ENCODE peak calls at places on chromosomes 12 and 14, in ten cellular contexts. Q is A549, Y is upper lobe of right lung, P is tibial nerve, M is testis, Z is Panc1, R is stomach, W is fibroblast of lung, E is lower lobe of right lung, X is mammary epithelial cell. I is an unnamed sample.

GRCh38 chr12:3035815-3036702 is 41.1 kb upstream of the TSPAN9 start:
- DNase-seq in X (no peak), M (no peak), Y (no peak), Q (no peak), R (no peak), P (no peak), Z (no peak), W (no peak), E (no peak), I (no peak)

GRCh38 chr14:59098377-59098776 is 90.1 kb upstream of the DAAM1 start:
- DNase-seq in Q (peak), Y (no peak), E (no peak), M (no peak), W (peak), P (no peak), X (peak), R (no peak), Z (no peak), I (no peak)

GRCh38 chr12:54159140-54159539 is 29.6 kb downstream of the SMUG1 start:
- DNase-seq in P (no peak), E (no peak), W (no peak), M (peak), R (peak), X (peak), Y (no peak), Z (no peak), Q (no peak), I (peak)

GRCh38 chr14:50354527-50354926 is 42.2 kb downstream of the CDKL1 start:
- DNase-seq in R (no peak), Y (no peak), P (no peak), Z (no peak), M (no peak), Q (no peak), W (no peak), E (no peak), X (no peak), I (no peak)

GRCh38 chr14:77391441-77391840 is 14.3 kb downstream of the SAMD15 start:
- DNase-seq in Y (no peak), R (no peak), W (no peak), E (no peak), M (no peak), P (no peak), X (no peak), Z (no peak), Q (no peak), I (peak)

GRCh38 chr14:92651793-92652382 is 96.5 kb downstream of the LGMN start:
- DNase-seq in R (peak), E (peak), Z (no peak), X (no peak), W (no peak), Q (no peak), Y (peak), P (peak), M (peak), I (no peak)

GRCh38 chr12:49684310-49684854 is 22.8 kb downstream of the FMNL3 start:
- DNase-seq in P (no peak), E (no peak), Z (no peak), Y (no peak), W (no peak), X (no peak), R (no peak), M (no peak), Q (no peak), I (no peak)

GRCh38 chr14:37143500-37143874 is 28.9 kb downstream of the SLC25A21 start:
- DNase-seq in P (no peak), X (no peak), R (no peak), W (no peak), Z (no peak), Q (no peak), M (no peak), E (no peak), Y (no peak), I (no peak)

GRCh38 chr14:24274101-24274543 is 2.7 kb upstream of the RABGGTA start:
- DNase-seq in Q (no peak), Y (no peak), W (peak), Z (no peak), E (no peak), R (peak), X (peak), M (no peak), P (no peak), I (peak)

GRCh38 chr14:52058346-52058745 is 10.5 kb downstream of the NID2 start:
- DNase-seq in P (no peak), R (no peak), E (no peak), M (no peak), X (no peak), Y (no peak), Q (no peak), W (no peak), Z (no peak), I (no peak)

GRCh38 chr12:16112626-16113560 is 164.6 kb downstream of the SLC15A5 start:
- DNase-seq in Z (no peak), W (no peak), X (no peak), M (no peak), R (no peak), P (no peak), Q (no peak), E (no peak), Y (no peak), I (peak)

GRCh38 chr12:131872154-131873046 is 22.0 kb upstream of the ULK1 start:
- DNase-seq in Y (peak), X (peak), M (no peak), W (peak), E (no peak), Z (no peak), R (no peak), Q (peak), P (no peak), I (no peak)

GRCh38 chr12:6944381-6945186 is 762 bp downstream of the C12orf57 start:
- DNase-seq in Y (peak), M (peak), X (no peak), R (peak), E (peak), W (peak), Q (peak), P (peak), Z (peak), I (peak)

GRCh38 chr12:63124778-63125177 is 26.2 kb downstream of the AVPR1A start:
- DNase-seq in R (no peak), E (no peak), P (no peak), X (no peak), Q (no peak), Z (no peak), Y (no peak), W (no peak), M (no peak), I (no peak)

GRCh38 chr12:132558861-132559623 is 51.3 kb downstream of the LRCOL1 start:
- DNase-seq in P (no peak), M (no peak), Z (no peak), X (no peak), Q (no peak), R (no peak), E (no peak), Y (no peak), W (no peak), I (peak)

GRCh38 chr12:18700254-18700653 is 37.6 kb downstream of the PLCZ1 start:
- DNase-seq in Z (no peak), Y (no peak), E (no peak), X (no peak), P (no peak), Q (no peak), M (no peak), W (peak), R (no peak), I (no peak)

GRCh38 chr14:99790201-99790977 is 2.8 kb upstream of the EML1 start:
- DNase-seq in X (no peak), Y (no peak), P (no peak), W (no peak), M (no peak), Z (no peak), R (no peak), E (no peak), Q (no peak), I (no peak)

GRCh38 chr14:66143387-66144112 is 342.6 kb upstream of the CCDC196 start:
- DNase-seq in M (no peak), Z (no peak), R (no peak), E (no peak), X (no peak), P (no peak), Y (no peak), W (no peak), Q (no peak), I (peak)

GRCh38 chr12:55742719-55743130 is at the start of gene GDF11:
- DNase-seq in Q (peak), E (peak), Y (peak), P (peak), X (peak), Z (no peak), R (peak), M (peak), W (peak), I (peak)

GRCh38 chr12:93157279-93157678 is 220.4 kb upstream of the NUDT4 start:
- DNase-seq in X (no peak), Y (no peak), W (no peak), M (no peak), E (no peak), Z (no peak), P (no peak), Q (no peak), R (no peak), I (no peak)

GRCh38 chr14:74649167-74649566 is 37.1 kb upstream of the LTBP2 start:
- DNase-seq in P (no peak), E (no peak), R (no peak), W (no peak), Y (no peak), Z (no peak), Q (no peak), X (peak), M (no peak), I (no peak)

GRCh38 chr12:171743-172705 is 41.9 kb downstream of the SLC6A12 start:
- DNase-seq in Y (no peak), X (no peak), Z (no peak), Q (no peak), E (no peak), W (no peak), P (no peak), R (peak), M (peak), I (no peak)

GRCh38 chr14:49768301-49769121 is 558 bp downstream of the KLHDC2 start:
- DNase-seq in E (peak), Q (peak), W (peak), M (peak), Z (no peak), P (no peak), Y (peak), X (peak), R (peak), I (peak)

GRCh38 chr12:2034633-2035420 is 18.0 kb upstream of the CACNA1C start:
- DNase-seq in R (peak), P (peak), X (peak), E (peak), W (peak), Y (peak), Q (peak), Z (peak), M (peak), I (peak)

GRCh38 chr14:48937796-48938195 is 648.4 kb downstream of the RPS29 start:
- DNase-seq in R (no peak), X (no peak), Y (no peak), P (no peak), Z (no peak), W (peak), Q (no peak), E (no peak), M (no peak), I (no peak)

GRCh38 chr12:123270380-123271181 is 1.1 kb downstream of the CDK2AP1 start:
- DNase-seq in E (no peak), Y (peak), Q (no peak), M (no peak), Z (no peak), X (peak), P (no peak), W (peak), R (no peak), I (no peak)

GRCh38 chr12:85363382-85364190 is 83.6 kb downstream of the ALX1 start:
- DNase-seq in W (peak), Q (no peak), E (no peak), M (peak), Z (no peak), R (no peak), Y (no peak), X (no peak), P (no peak), I (no peak)

GRCh38 chr14:88005050-88005481 is at the start of gene GPR65:
- DNase-seq in R (no peak), E (no peak), M (no peak), Y (no peak), Q (no peak), X (no peak), Z (no peak), P (no peak), W (no peak), I (no peak)

GRCh38 chr12:57390174-57390573 is 40.7 kb downstream of the R3HDM2 start:
- DNase-seq in M (no peak), P (no peak), E (no peak), R (no peak), Y (no peak), X (no peak), Z (no peak), Q (no peak), W (no peak), I (no peak)

GRCh38 chr12:29316772-29317171 is 64.2 kb downstream of the ERGIC2 start:
- DNase-seq in M (no peak), X (peak), Z (no peak), Q (no peak), Y (no peak), P (no peak), W (peak), E (no peak), R (no peak), I (no peak)

GRCh38 chr14:61616524-61617185 is 78.7 kb upstream of the HIF1A start:
- DNase-seq in Q (no peak), Y (no peak), P (no peak), Z (no peak), M (no peak), W (peak), E (no peak), X (peak), R (no peak), I (no peak)

GRCh38 chr14:51653096-51653814 is 1.5 kb downstream of the FRMD6 start:
- DNase-seq in P (no peak), Z (peak), R (no peak), X (peak), E (no peak), Y (no peak), M (no peak), Q (peak), W (peak), I (no peak)

GRCh38 chr14:51398898-51399297 is 158.9 kb downstream of the TMX1 start:
- DNase-seq in R (no peak), W (peak), P (no peak), Z (no peak), Y (no peak), E (no peak), M (no peak), X (peak), Q (peak), I (no peak)

GRCh38 chr12:21248679-21249078 is 86.0 kb downstream of the SLCO1A2 start:
- DNase-seq in Q (peak), M (no peak), Z (no peak), E (no peak), W (peak), Y (no peak), P (no peak), R (no peak), X (no peak), I (no peak)

GRCh38 chr14:41295734-41296133 is 310.9 kb upstream of the LRFN5 start:
- DNase-seq in M (no peak), E (no peak), W (no peak), P (no peak), X (no peak), Q (no peak), Z (no peak), Y (no peak), R (no peak), I (no peak)

GRCh38 chr14:41297961-41298690 is 308.6 kb upstream of the LRFN5 start:
- DNase-seq in R (no peak), E (no peak), Y (no peak), W (peak), X (no peak), M (no peak), Z (no peak), P (no peak), Q (no peak), I (no peak)

GRCh38 chr14:41302776-41303175 is 303.9 kb upstream of the LRFN5 start:
- DNase-seq in X (no peak), Y (no peak), P (no peak), M (no peak), W (no peak), E (no peak), Q (no peak), Z (no peak), R (no peak), I (no peak)

GRCh38 chr14:41303506-41303905 is 303.2 kb upstream of the LRFN5 start:
- DNase-seq in Z (no peak), Y (no peak), M (no peak), X (no peak), W (no peak), E (no peak), P (no peak), Q (no peak), R (no peak), I (no peak)

DNA sequence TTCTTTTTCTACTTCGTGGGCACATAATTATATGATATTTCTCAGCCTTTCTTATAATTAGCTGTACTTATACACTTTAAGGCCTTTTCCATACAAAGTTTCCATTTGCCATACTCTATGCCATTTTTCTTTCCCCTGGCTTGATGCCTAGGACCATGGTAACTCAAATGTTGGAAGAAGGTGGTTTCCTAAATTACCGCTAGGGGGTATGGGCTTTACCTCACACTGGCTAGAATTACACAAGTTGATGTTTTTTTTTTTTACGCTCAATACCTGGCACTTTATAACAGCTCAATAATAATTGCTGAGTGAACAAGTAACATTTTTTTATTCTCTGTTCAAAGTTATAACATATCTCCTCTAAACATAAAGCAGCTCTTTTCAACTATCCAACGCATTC is 306.8 kb upstream of the LRFN5 start:
- DNase-seq in W (no peak), X (no peak), E (no peak), Y (no peak), P (no peak), M (no peak), R (no peak), Q (no peak), Z (no peak), I (no peak)
- TF ChIP-seq CTCF in W (no peak), X (no peak), E (no peak), Y (no peak), P (no peak), M (no peak), R (no peak), Q (no peak), Z (no peak), I (peak)

DNA sequence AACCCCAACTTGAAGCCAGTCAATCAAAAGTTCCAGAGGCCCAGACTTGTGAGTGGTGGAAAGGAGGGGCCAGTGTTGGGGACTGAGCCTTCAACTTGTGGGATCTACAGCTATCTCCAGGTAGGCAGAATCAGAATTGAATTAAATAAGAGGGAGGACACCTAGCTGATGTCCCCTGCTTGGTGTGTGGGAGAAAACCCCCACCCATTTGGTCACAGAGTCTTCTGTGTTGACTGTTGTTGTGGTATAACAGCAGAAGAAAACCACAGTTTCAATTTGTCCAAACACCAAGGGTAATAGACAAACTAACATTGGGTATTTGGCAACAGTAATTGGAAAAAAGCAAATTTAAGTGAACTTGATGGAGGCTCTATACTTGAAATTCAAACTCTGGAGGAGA is 3.4 kb upstream of the GCH1 start:
- DNase-seq in X (no peak), W (no peak), Y (no peak), E (no peak), P (no peak), Z (no peak), R (no peak), M (no peak), Q (no peak), I (no peak)
- H3K4me3 ChIP-seq in X (no peak), W (no peak), Y (no peak), E (no peak), P (no peak), Z (no peak), R (no peak), M (no peak), Q (no peak), I (no peak)

GRCh38 chr12:80196419-80196818 is 97.1 kb downstream of the OTOGL start:
- DNase-seq in Z (no peak), Y (no peak), R (no peak), P (no peak), Q (no peak), X (no peak), M (no peak), E (no peak), W (no peak), I (no peak)

GRCh38 chr12:80195737-80196136 is 96.4 kb downstream of the OTOGL start:
- DNase-seq in Q (no peak), P (no peak), M (no peak), E (no peak), R (no peak), W (no peak), Y (no peak), Z (no peak), X (no peak), I (no peak)

GRCh38 chr12:80195143-80195726 is 95.9 kb downstream of the OTOGL start:
- DNase-seq in Z (peak), E (no peak), X (peak), Q (peak), W (peak), Y (no peak), R (no peak), M (peak), P (no peak), I (peak)

GRCh38 chr12:80201908-80202307 is 102.6 kb downstream of the OTOGL start:
- DNase-seq in E (no peak), Q (no peak), Z (no peak), M (no peak), R (no peak), X (no peak), P (no peak), W (no peak), Y (no peak), I (no peak)

GRCh38 chr12:80200414-80200813 is 101.1 kb downstream of the OTOGL start:
- DNase-seq in P (no peak), W (no peak), M (no peak), Y (no peak), Q (no peak), Z (no peak), X (no peak), R (no peak), E (no peak), I (no peak)
- H3K27ac ChIP-seq in P (no peak), W (no peak), M (no peak), Y (no peak), Q (no peak), Z (no peak), X (no peak), R (no peak), E (no peak), I (no peak)

GRCh38 chr14:103542545-103543088 is 13.6 kb downstream of the TRMT61A start:
- DNase-seq in Z (no peak), M (peak), Q (no peak), Y (no peak), R (peak), E (peak), W (no peak), P (no peak), X (no peak), I (peak)

GRCh38 chr14:103541494-103541943 is 12.5 kb downstream of the TRMT61A start:
- DNase-seq in R (no peak), E (peak), P (no peak), Q (no peak), Z (no peak), X (no peak), W (no peak), Y (no peak), M (no peak), I (no peak)

GRCh38 chr14:103540816-103541493 is 12.0 kb downstream of the TRMT61A start:
- DNase-seq in P (no peak), X (no peak), R (no peak), W (no peak), Q (no peak), Y (no peak), Z (no peak), M (no peak), E (peak), I (no peak)

GRCh38 chr14:103543140-103543539 is 14.1 kb downstream of the TRMT61A start:
- DNase-seq in M (no peak), X (no peak), E (peak), W (no peak), R (no peak), Q (no peak), Z (no peak), P (no peak), Y (no peak), I (no peak)

GRCh38 chr14:103541944-103542544 is 13.0 kb downstream of the TRMT61A start:
- DNase-seq in P (no peak), Z (no peak), W (no peak), X (no peak), Y (no peak), R (no peak), M (no peak), Q (no peak), E (peak), I (no peak)
- TF ChIP-seq CTCF in P (peak), Z (peak), W (no peak), X (no peak), Y (no peak), R (no peak), M (no peak), Q (no peak), E (peak), I (no peak)